ENCODE peak calls at places on chromosome 7, in four cellular contexts. I, M, E and F are unnamed samples.

GRCh38 chr7:116948934-116949333 is 4.4 kb upstream of the ST7 start:
- DNase-seq in I (no peak), M (no peak), E (no peak), F (no peak)

GRCh38 chr7:125814030-125814535 is 884.5 kb upstream of the POT1 start:
- DNase-seq in I (no peak), M (no peak), E (no peak), F (no peak)

GRCh38 chr7:22563621-22564241 is 63.7 kb upstream of the STEAP1B start:
- DNase-seq in I (peak), M (no peak), E (no peak), F (no peak)

GRCh38 chr7:51019231-51019844 is 236.6 kb upstream of the GRB10 start:
- DNase-seq in I (peak), M (no peak), E (no peak), F (no peak)

GRCh38 chr7:44218418-44219201 is 17.8 kb downstream of the YKT6 start:
- DNase-seq in I (no peak), M (no peak), E (no peak), F (no peak)

GRCh38 chr7:12674053-12674452 is 13.4 kb upstream of the ARL4A start:
- DNase-seq in I (no peak), M (no peak), E (no peak), F (no peak)

GRCh38 chr7:42274052-42274451 is 37.0 kb upstream of the GLI3 start:
- DNase-seq in I (peak), M (no peak), E (no peak), F (no peak)

GRCh38 chr7:22884911-22885823 is 62.5 kb upstream of the TOMM7 start:
- DNase-seq in I (peak), M (peak), E (no peak), F (peak)

GRCh38 chr7:11831727-11832495 is at the start of gene THSD7A:
- DNase-seq in I (peak), M (no peak), E (peak), F (no peak)

GRCh38 chr7:130277763-130278643 is 11.3 kb downstream of the CPA2 start:
- DNase-seq in I (peak), M (no peak), E (peak), F (no peak)

GRCh38 chr7:44100458-44101303 is 3.5 kb upstream of the AEBP1 start:
- DNase-seq in I (peak), M (no peak), E (peak), F (no peak)

GRCh38 chr7:151599401-151600227 is 79.9 kb upstream of the RHEB start:
- DNase-seq in I (peak), M (no peak), E (peak), F (no peak)

GRCh38 chr7:74344128-74344496 is 54.9 kb downstream of the CLIP2 start:
- DNase-seq in I (peak), M (no peak), E (no peak), F (no peak)

GRCh38 chr7:90708841-90709317 is 112.8 kb downstream of the CDK14 start:
- DNase-seq in I (no peak), M (peak), E (no peak), F (peak)

GRCh38 chr7:17680943-17681351 is 259.3 kb downstream of the SNX13 start:
- DNase-seq in I (peak), M (no peak), E (no peak), F (no peak)
- TF ChIP-seq CTCF in I (peak), M (peak), E (peak), F (no peak)

GRCh38 chr7:149787428-149788299 is 14.3 kb upstream of the ZNF467 start:
- DNase-seq in I (no peak), M (no peak), E (no peak), F (no peak)
- H3K4me3 ChIP-seq in I (no peak), M (no peak), E (no peak), F (no peak)

DNA sequence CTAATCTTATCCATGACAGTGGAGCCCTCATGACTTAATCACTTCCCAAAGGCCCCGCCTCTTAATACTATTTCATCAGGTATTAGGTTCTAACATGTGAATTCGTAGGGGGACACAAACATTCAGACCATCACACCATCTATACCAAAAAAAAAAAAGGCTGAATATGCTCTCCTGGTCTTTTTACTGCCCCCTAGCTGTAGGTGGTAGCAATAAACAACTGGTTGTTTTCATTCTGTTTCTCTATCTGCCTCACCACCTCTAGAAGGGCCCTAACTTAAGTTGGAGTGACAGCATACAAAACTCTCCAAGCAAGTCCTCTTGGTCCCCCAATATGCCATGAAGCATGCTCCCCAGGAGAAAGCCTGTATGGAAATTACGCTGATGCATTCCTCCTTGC is 94.1 kb downstream of the GRM8 start:
- DNase-seq in I (no peak), M (no peak), E (no peak), F (no peak)
- TF ChIP-seq CTCF in I (no peak), M (peak), E (no peak), F (peak)

DNA sequence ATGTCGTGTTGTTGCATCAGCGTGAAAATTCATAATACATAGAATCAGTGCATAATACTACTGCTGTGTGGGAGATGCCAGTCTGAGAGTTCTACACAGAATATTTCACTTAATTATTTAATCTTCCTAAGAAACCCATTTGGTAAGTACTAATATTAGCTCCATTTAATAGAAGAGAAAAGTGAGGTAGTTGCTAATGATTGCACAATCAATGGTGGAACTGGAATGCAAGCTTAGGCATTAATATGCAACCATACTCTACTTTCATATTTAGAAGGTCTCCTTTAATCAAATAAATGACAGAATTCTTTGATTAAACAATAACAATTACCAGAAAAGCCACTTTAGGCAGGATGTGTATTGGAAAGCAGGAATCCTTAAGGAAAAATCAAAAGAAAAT is 660.7 kb upstream of the PHF14 start:
- DNase-seq in I (no peak), M (no peak), E (no peak), F (no peak)
- H3K4me3 ChIP-seq in I (no peak), M (no peak), E (no peak), F (no peak)

GRCh38 chr7:96778263-96778662 is 68.6 kb upstream of the SEM1 start:
- DNase-seq in I (no peak), M (no peak), E (no peak), F (no peak)
- TF ChIP-seq CTCF in I (no peak), M (peak), E (no peak), F (peak)

GRCh38 chr7:18154707-18155106 is 127.1 kb upstream of the PRPS1L1 start:
- DNase-seq in I (no peak), M (no peak), E (no peak), F (no peak)

GRCh38 chr7:18153183-18153748 is 125.6 kb upstream of the PRPS1L1 start:
- DNase-seq in I (no peak), M (no peak), E (no peak), F (no peak)

DNA sequence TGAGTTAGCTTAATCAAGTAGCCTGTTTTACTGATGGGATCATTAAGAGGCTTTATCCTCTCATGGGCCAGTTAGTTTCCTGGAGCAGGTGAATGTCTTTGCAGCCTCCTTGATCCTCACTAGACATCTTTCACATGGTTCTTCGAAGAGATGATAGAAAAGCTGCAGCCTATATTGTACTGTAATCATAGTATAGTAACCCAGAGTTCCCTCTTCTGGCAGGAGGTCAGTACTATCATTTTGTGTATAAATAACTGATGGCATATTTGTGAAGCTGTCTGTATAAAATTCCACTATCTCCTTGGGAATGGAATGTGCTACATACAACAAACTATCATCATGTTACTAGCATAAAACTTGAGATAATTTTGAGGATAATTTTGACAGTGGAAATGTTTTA is 123.8 kb upstream of the PRPS1L1 start:
- DNase-seq in I (no peak), M (no peak), E (no peak), F (no peak)
- H3K4me3 ChIP-seq in I (no peak), M (no peak), E (no peak), F (no peak)

GRCh38 chr7:29243777-29244655 is 49.4 kb downstream of the CHN2 start:
- DNase-seq in I (no peak), M (peak), E (no peak), F (no peak)
- TF ChIP-seq CTCF in I (no peak), M (peak), E (no peak), F (peak)

GRCh38 chr7:85186521-85187241 is at the start of gene SEMA3D:
- DNase-seq in I (peak), M (no peak), E (peak), F (no peak)

GRCh38 chr7:85184599-85185354 is 2.1 kb downstream of the SEMA3D start:
- DNase-seq in I (peak), M (no peak), E (peak), F (no peak)

GRCh38 chr7:85183296-85183695 is 3.6 kb downstream of the SEMA3D start:
- DNase-seq in I (no peak), M (no peak), E (no peak), F (no peak)

GRCh38 chr7:85186083-85186520 is 754 bp downstream of the SEMA3D start:
- DNase-seq in I (peak), M (no peak), E (peak), F (no peak)

GRCh38 chr7:85185355-85186082 is 1.3 kb downstream of the SEMA3D start:
- DNase-seq in I (peak), M (no peak), E (peak), F (no peak)
- H3K4me3 ChIP-seq in I (peak), M (no peak), E (peak), F (no peak)